ENCODE peak calls at places on chromosomes 3 and 15, in four cellular contexts. F, B, J and X are unnamed samples.
A peak's percentile ranks its signal among the peaks of the same experiment; 100 is the strongest.

GRCh38 chr15:85880501-85881190 is 85.9 kb upstream of the KLHL25 start:
- DNase-seq in F (no peak), B (peak; percentile 68), J (no peak), X (no peak)

GRCh38 chr3:124939661-124940060 is 5.1 kb upstream of the MUC13 start:
- DNase-seq in F (no peak), B (no peak), J (no peak), X (no peak)

GRCh38 chr15:101063891-101064794 is 145.0 kb downstream of the LRRK1 start:
- DNase-seq in F (peak; percentile 27), B (peak; percentile 41), J (peak; percentile 62), X (peak; percentile 69)

GRCh38 chr3:14471690-14472089 is 68.5 kb downstream of the GRIP2 start:
- DNase-seq in F (no peak), B (peak; percentile 74), J (no peak), X (no peak)

GRCh38 chr15:78321041-78321570 is 19.0 kb upstream of the CRABP1 start:
- DNase-seq in F (no peak), B (no peak), J (no peak), X (no peak)

GRCh38 chr3:195237981-195238625 is 32.9 kb downstream of the XXYLT1 start:
- DNase-seq in F (no peak), B (peak; percentile 20), J (no peak), X (no peak)

GRCh38 chr3:125087768-125088391 is 32.1 kb upstream of the HEG1 start:
- DNase-seq in F (no peak), B (no peak), J (peak; percentile 52), X (no peak)

GRCh38 chr3:128497305-128498126 is 4.5 kb upstream of the GATA2 start:
- DNase-seq in F (no peak), B (peak; percentile 61), J (peak; percentile 36), X (peak; percentile 29)

GRCh38 chr3:197339841-197340520 is 41.6 kb upstream of the DLG1 start:
- DNase-seq in F (no peak), B (no peak), J (peak; percentile 51), X (no peak)

GRCh38 chr3:195030791-195031321 is 240.1 kb downstream of the XXYLT1 start:
- DNase-seq in F (no peak), B (peak; percentile 78), J (peak; percentile 13), X (no peak)

GRCh38 chr3:112604536-112604935 is 36.4 kb downstream of the CCDC80 start:
- DNase-seq in F (no peak), B (no peak), J (peak; percentile 91), X (no peak)

GRCh38 chr3:184085389-184085852 is 11.4 kb upstream of the HTR3E start:
- DNase-seq in F (no peak), B (no peak), J (peak; percentile 23), X (no peak)

GRCh38 chr3:133479895-133480669 is 80.2 kb downstream of the BFSP2 start:
- DNase-seq in F (no peak), B (no peak), J (no peak), X (no peak)

GRCh38 chr15:45690581-45691260 is 55.9 kb downstream of the SQOR start:
- DNase-seq in F (no peak), B (no peak), J (no peak), X (no peak)

GRCh38 chr15:45612790-45613415 is 21.9 kb upstream of the SQOR start:
- DNase-seq in F (no peak), B (no peak), J (peak; percentile 43), X (no peak)

GRCh38 chr3:184459355-184459754 is 79.5 kb downstream of the CHRD start:
- DNase-seq in F (no peak), B (peak; percentile 96), J (peak; percentile 81), X (no peak)

GRCh38 chr3:55482496-55483195 is 4.5 kb downstream of the WNT5A start:
- DNase-seq in F (no peak), B (no peak), J (peak; percentile 75), X (no peak)

GRCh38 chr15:90414408-90415028 is 26.5 kb downstream of the IQGAP1 start:
- DNase-seq in F (no peak), B (peak; percentile 58), J (peak; percentile 93), X (no peak)

GRCh38 chr3:6542795-6543194 is 318.1 kb upstream of the GRM7 start:
- DNase-seq in F (no peak), B (no peak), J (no peak), X (no peak)

GRCh38 chr3:177781686-177782161 is 584.4 kb upstream of the TBL1XR1 start:
- DNase-seq in F (peak; percentile 79), B (no peak), J (peak; percentile 58), X (no peak)

GRCh38 chr3:126137490-126138130 is 42.8 kb downstream of the ALDH1L1 start:
- DNase-seq in F (no peak), B (peak; percentile 25), J (no peak), X (no peak)

GRCh38 chr3:149415484-149415883 is 38.0 kb upstream of the TM4SF1 start:
- DNase-seq in F (no peak), B (no peak), J (peak; percentile 48), X (no peak)

GRCh38 chr3:149414557-149415231 is 37.2 kb upstream of the TM4SF1 start:
- DNase-seq in F (no peak), B (no peak), J (peak; percentile 27), X (no peak)

GRCh38 chr3:149409351-149409750 is 31.9 kb upstream of the TM4SF1 start:
- DNase-seq in F (no peak), B (no peak), J (no peak), X (no peak)

GRCh38 chr3:149407898-149408297 is 30.4 kb upstream of the TM4SF1 start:
- DNase-seq in F (no peak), B (no peak), J (peak; percentile 75), X (no peak)

DNA sequence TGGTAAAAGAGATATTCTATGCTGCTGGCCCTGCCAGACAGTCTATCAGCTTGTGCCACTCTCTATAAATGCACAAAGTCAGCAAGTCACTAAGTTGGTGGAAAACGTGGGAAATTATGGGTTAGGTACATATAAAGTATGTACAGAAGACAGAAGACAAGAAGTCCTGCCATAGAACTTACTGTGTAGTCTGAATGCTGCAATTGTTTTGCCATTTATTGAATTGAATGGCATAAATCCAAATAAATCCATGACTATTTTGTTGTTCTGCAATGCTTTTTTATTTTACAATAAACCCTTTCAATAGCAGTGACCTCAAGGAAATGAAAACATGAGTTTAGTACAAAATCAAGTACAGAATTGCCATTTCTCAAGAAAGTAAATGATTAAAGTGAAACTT is 34.1 kb upstream of the TM4SF1 start:
- DNase-seq in F (no peak), B (no peak), J (no peak), X (no peak)
- H3K27ac ChIP-seq in F (no peak overlapping the region), B (no peak overlapping the region), J (no peak overlapping the region), X (no peak overlapping the region)

DNA sequence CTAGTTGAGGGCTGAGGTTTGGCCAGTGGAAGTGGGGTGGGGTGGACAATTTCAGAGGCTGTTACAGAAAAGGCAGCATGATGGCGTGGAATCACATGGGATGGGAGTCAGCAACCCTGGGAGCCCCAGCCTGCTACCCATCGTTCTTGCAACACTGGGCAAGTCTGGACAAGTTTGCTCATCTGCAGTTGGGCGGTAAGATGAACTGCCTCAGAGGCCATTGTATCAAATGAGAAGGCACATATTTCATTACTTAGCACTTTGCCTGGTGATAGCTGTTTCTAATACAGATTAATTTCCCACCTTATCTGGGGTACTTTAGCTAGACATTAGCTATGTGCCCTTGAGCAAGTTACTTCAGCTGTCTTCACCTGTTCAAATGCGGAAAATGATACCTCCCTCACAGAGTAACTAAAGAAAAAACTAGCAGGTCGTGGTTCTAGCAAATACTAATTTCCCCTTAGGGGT is 248.9 kb downstream of the THSD4 start:
- DNase-seq in F (no peak), B (no peak), J (no peak), X (no peak)
- H3K27ac ChIP-seq in F (no peak overlapping the region), B (no peak overlapping the region), J (no peak overlapping the region), X (no peak overlapping the region)

DNA sequence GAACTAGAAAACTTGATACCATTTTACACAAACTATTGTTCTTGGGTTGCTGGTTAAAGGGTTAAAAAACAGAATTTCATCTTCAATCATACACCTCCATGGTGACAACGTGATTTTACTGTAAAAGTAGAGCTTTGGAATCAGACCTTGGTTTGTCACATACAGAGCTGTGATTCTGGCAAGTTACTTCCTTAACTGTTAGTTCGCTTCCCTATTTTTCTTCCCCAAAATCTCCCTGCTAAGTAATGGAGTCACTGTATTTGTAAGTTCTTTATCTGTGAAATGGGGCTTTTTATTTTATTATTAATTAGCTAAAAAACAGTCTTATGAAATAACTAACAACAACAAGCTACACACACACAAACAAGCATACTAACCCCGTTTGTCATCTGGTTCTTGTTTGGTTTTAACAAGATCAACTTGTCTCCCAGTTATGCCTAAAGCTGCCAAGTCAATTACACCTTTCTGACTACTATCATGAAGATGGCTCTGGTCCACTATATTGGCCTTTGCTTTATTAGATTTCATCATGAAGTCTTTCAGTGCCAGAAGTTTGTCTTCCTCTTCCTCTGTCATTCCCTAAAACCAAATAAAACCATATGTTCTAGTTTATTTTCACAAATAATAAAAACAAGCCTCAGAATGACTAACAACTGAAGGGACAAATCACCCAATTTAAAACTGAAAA is 38.6 kb downstream of the PIK3R4 start:
- DNase-seq in F (no peak), B (no peak), J (no peak), X (no peak)
- H3K27ac ChIP-seq in F (no peak overlapping the region), B (no peak overlapping the region), J (no peak overlapping the region), X (no peak overlapping the region)

GRCh38 chr3:189233225-189233858 is 61.6 kb downstream of the TPRG1 start:
- DNase-seq in F (peak; percentile 71), B (peak; percentile 52), J (peak; percentile 62), X (peak; percentile 6)
- H3K27ac ChIP-seq in F (no peak overlapping the region), B (no peak overlapping the region), J (no peak overlapping the region), X (no peak overlapping the region)

DNA sequence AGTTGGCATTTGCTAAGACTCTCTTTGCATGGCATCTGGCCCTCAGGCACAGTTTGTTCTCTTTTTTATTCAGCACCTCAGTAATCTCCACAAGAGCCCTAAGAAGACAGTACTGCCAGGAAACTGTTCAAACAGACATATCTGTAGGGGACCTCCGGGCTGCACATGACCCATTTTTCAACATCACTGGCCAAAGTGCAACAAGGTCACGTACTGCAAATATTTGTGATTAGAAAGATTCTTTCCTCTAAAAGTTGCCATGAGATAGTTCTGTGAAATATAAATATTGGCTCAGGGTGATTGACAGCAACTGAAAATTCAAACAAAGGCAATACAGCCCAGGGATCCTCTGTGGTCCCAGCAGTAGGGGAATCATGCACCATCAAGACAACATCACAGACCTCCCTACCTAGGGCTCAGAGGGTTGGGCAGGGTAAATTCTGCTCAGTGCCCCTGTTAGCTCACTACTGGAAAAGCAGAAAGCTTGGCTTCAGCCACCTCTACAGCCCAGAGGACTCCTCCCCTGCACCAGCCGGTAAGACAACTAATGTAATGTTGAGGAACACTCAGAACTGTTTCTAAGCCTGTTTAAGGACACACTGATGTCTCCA is 117.5 kb upstream of the LPP start:
- DNase-seq in F (no peak), B (no peak), J (no peak), X (no peak)
- H3K27ac ChIP-seq in F (no peak overlapping the region), B (no peak overlapping the region), J (no peak overlapping the region), X (no peak overlapping the region)

GRCh38 chr15:47784820-47785219 is 67.5 kb downstream of the SEMA6D start:
- DNase-seq in F (no peak), B (no peak), J (no peak), X (no peak)
- H3K27ac ChIP-seq in F (no peak overlapping the region), B (no peak overlapping the region), J (no peak overlapping the region), X (no peak overlapping the region)

GRCh38 chr15:77063249-77063648 is 7.7 kb downstream of the TSPAN3 start:
- DNase-seq in F (no peak), B (no peak), J (no peak), X (no peak)

GRCh38 chr15:77058468-77058867 is 12.4 kb downstream of the TSPAN3 start:
- DNase-seq in F (no peak), B (no peak), J (no peak), X (no peak)

GRCh38 chr15:77057650-77058049 is 13.3 kb downstream of the TSPAN3 start:
- DNase-seq in F (no peak), B (no peak), J (peak; percentile 50), X (no peak)

GRCh38 chr15:77059761-77060345 is 11.1 kb downstream of the TSPAN3 start:
- DNase-seq in F (no peak), B (no peak), J (no peak), X (no peak)

GRCh38 chr15:77060560-77060959 is 10.3 kb downstream of the TSPAN3 start:
- DNase-seq in F (no peak), B (no peak), J (peak; percentile 59), X (no peak)
- H3K27ac ChIP-seq in F (no peak overlapping the region), B (no peak overlapping the region), J (no peak overlapping the region), X (no peak overlapping the region)